ENCODE peak calls at places on chromosome 16, in nine cellular contexts. One of them, this sample, is unnamed.

GRCh38 chr16:9033125-9033830 is 58.2 kb upstream of the HAPSTR1 start:
- DNase-seq in osteoblast: peak; percentile 85
- DNase-seq in PC-9: peak; percentile 26
- DNase-seq in right atrium auricular region: no peak
- DNase-seq in cardiac muscle cell: peak; percentile 83
- DNase-seq in effector memory CD4-positive, alpha-beta T cell: no peak
- DNase-seq in breast epithelium: no peak
- DNase-seq in Karpas-422: peak; percentile 49
- DNase-seq in CD4-positive, alpha-beta T cell: no peak
- DNase-seq in this sample: no peak

GRCh38 chr16:57503366-57503765 is 17.1 kb upstream of the DOK4 start:
- DNase-seq in osteoblast: peak; percentile 78
- DNase-seq in PC-9: no peak
- DNase-seq in right atrium auricular region: no peak
- DNase-seq in cardiac muscle cell: peak; percentile 41
- DNase-seq in effector memory CD4-positive, alpha-beta T cell: no peak
- DNase-seq in breast epithelium: no peak
- DNase-seq in Karpas-422: no peak
- DNase-seq in CD4-positive, alpha-beta T cell: no peak
- DNase-seq in this sample: no peak

GRCh38 chr16:79269211-79269863 is 331.2 kb downstream of the MAF start:
- DNase-seq in osteoblast: no peak
- DNase-seq in PC-9: no peak
- DNase-seq in right atrium auricular region: no peak
- DNase-seq in cardiac muscle cell: no peak
- DNase-seq in effector memory CD4-positive, alpha-beta T cell: no peak
- DNase-seq in breast epithelium: no peak
- DNase-seq in Karpas-422: no peak
- DNase-seq in CD4-positive, alpha-beta T cell: no peak
- DNase-seq in this sample: no peak

GRCh38 chr16:793414-793813 is 5.0 kb downstream of the CHTF18 start:
- DNase-seq in osteoblast: no peak
- DNase-seq in PC-9: no peak
- DNase-seq in right atrium auricular region: no peak
- DNase-seq in cardiac muscle cell: no peak
- DNase-seq in effector memory CD4-positive, alpha-beta T cell: no peak
- DNase-seq in breast epithelium: no peak
- DNase-seq in Karpas-422: no peak
- DNase-seq in CD4-positive, alpha-beta T cell: no peak
- DNase-seq in this sample: no peak

GRCh38 chr16:89093602-89094251 is at the start of gene ACSF3:
- DNase-seq in osteoblast: peak; percentile 99
- DNase-seq in PC-9: peak; percentile 59
- DNase-seq in right atrium auricular region: peak; percentile 61
- DNase-seq in cardiac muscle cell: peak; percentile 72
- DNase-seq in effector memory CD4-positive, alpha-beta T cell: peak; percentile 42
- DNase-seq in breast epithelium: no peak
- DNase-seq in Karpas-422: peak; percentile 89
- DNase-seq in CD4-positive, alpha-beta T cell: peak; percentile 57
- DNase-seq in this sample: no peak

GRCh38 chr16:88558457-88559442 is 11.5 kb upstream of the ZC3H18 start:
- DNase-seq in osteoblast: peak; percentile 92
- DNase-seq in PC-9: peak; percentile 65
- DNase-seq in right atrium auricular region: peak; percentile 68
- DNase-seq in cardiac muscle cell: peak; percentile 88
- DNase-seq in effector memory CD4-positive, alpha-beta T cell: no peak
- DNase-seq in breast epithelium: no peak
- DNase-seq in Karpas-422: peak; percentile 53
- DNase-seq in CD4-positive, alpha-beta T cell: no peak
- DNase-seq in this sample: no peak

GRCh38 chr16:84895016-84895415 is 75.2 kb downstream of the CRISPLD2 start:
- DNase-seq in osteoblast: no peak
- DNase-seq in PC-9: no peak
- DNase-seq in right atrium auricular region: no peak
- DNase-seq in cardiac muscle cell: no peak
- DNase-seq in effector memory CD4-positive, alpha-beta T cell: no peak
- DNase-seq in breast epithelium: no peak
- DNase-seq in Karpas-422: no peak
- DNase-seq in CD4-positive, alpha-beta T cell: no peak
- DNase-seq in this sample: no peak

GRCh38 chr16:68599586-68599985 is 45.5 kb upstream of the CDH3 start:
- DNase-seq in osteoblast: no peak
- DNase-seq in PC-9: no peak
- DNase-seq in right atrium auricular region: no peak
- DNase-seq in cardiac muscle cell: no peak
- DNase-seq in effector memory CD4-positive, alpha-beta T cell: no peak
- DNase-seq in breast epithelium: no peak
- DNase-seq in Karpas-422: no peak
- DNase-seq in CD4-positive, alpha-beta T cell: no peak
- DNase-seq in this sample: no peak

GRCh38 chr16:4393243-4393606 is 21.6 kb downstream of the VASN start:
- DNase-seq in osteoblast: peak; percentile 95
- DNase-seq in PC-9: peak; percentile 92
- DNase-seq in right atrium auricular region: no peak
- DNase-seq in cardiac muscle cell: no peak
- DNase-seq in effector memory CD4-positive, alpha-beta T cell: no peak
- DNase-seq in breast epithelium: peak; percentile 54
- DNase-seq in Karpas-422: no peak
- DNase-seq in CD4-positive, alpha-beta T cell: no peak
- DNase-seq in this sample: no peak

GRCh38 chr16:57395026-57395425 is 9.5 kb upstream of the CCL17 start:
- DNase-seq in osteoblast: no peak
- DNase-seq in PC-9: no peak
- DNase-seq in right atrium auricular region: no peak
- DNase-seq in cardiac muscle cell: no peak
- DNase-seq in effector memory CD4-positive, alpha-beta T cell: no peak
- DNase-seq in breast epithelium: no peak
- DNase-seq in Karpas-422: no peak
- DNase-seq in CD4-positive, alpha-beta T cell: no peak
- DNase-seq in this sample: no peak

GRCh38 chr16:90077757-90078593 is 844 bp upstream of the PRDM7 start:
- DNase-seq in osteoblast: no peak
- DNase-seq in PC-9: peak; percentile 17
- DNase-seq in right atrium auricular region: no peak
- DNase-seq in cardiac muscle cell: peak; percentile 43
- DNase-seq in effector memory CD4-positive, alpha-beta T cell: no peak
- DNase-seq in breast epithelium: peak; percentile 32
- DNase-seq in Karpas-422: peak; percentile 61
- DNase-seq in CD4-positive, alpha-beta T cell: no peak
- DNase-seq in this sample: no peak

GRCh38 chr16:4611337-4612023 is 3.2 kb downstream of the UBALD1 start:
- DNase-seq in osteoblast: peak; percentile 87
- DNase-seq in PC-9: no peak
- DNase-seq in right atrium auricular region: no peak
- DNase-seq in cardiac muscle cell: peak; percentile 46
- DNase-seq in effector memory CD4-positive, alpha-beta T cell: no peak
- DNase-seq in breast epithelium: no peak
- DNase-seq in Karpas-422: no peak
- DNase-seq in CD4-positive, alpha-beta T cell: no peak
- DNase-seq in this sample: no peak

GRCh38 chr16:86495357-86495701 is 15.0 kb upstream of the FOXF1 start:
- DNase-seq in osteoblast: peak; percentile 65
- DNase-seq in PC-9: no peak
- DNase-seq in right atrium auricular region: no peak
- DNase-seq in cardiac muscle cell: no peak
- DNase-seq in effector memory CD4-positive, alpha-beta T cell: no peak
- DNase-seq in breast epithelium: no peak
- DNase-seq in Karpas-422: no peak
- DNase-seq in CD4-positive, alpha-beta T cell: no peak
- DNase-seq in this sample: no peak
- H3K27me3 ChIP-seq in osteoblast: peaks cover 94% of the 10 kb centered on the region
- H3K27me3 ChIP-seq in PC-9: peaks cover 88% of the 10 kb centered on the region
- H3K27me3 ChIP-seq in right atrium auricular region: peaks cover 39% of the 10 kb centered on the region
- H3K27me3 ChIP-seq in cardiac muscle cell: peaks cover 100% of the 10 kb centered on the region
- H3K27me3 ChIP-seq in effector memory CD4-positive, alpha-beta T cell: peaks cover 39% of the 10 kb centered on the region
- H3K27me3 ChIP-seq in breast epithelium: peaks cover 99% of the 10 kb centered on the region
- H3K27me3 ChIP-seq in Karpas-422: no peaks in the 10 kb centered on the region
- H3K27me3 ChIP-seq in CD4-positive, alpha-beta T cell: peaks cover 87% of the 10 kb centered on the region
- H3K27me3 ChIP-seq in this sample: peaks cover 93% of the 10 kb centered on the region

DNA sequence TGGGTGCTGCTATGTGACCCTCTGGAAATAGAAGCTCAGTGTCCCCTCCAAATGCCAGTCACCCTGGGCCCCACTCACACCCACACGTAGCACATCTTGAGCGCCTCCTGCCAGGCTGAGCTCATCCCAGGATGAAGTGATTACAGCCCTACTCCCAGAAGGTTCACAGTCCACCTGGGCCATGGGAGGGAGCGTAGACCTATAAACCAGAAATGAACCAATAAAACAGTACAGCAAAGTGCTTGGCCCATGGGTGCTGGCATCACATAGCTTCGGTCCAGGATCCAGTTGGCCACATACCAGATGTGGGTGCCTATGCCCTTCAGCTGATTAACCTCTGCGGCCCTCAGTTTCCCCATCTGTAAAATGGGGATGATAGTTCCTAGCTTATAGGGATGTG is 2.2 kb upstream of the BICDL2 start:
- DNase-seq in osteoblast: no peak
- DNase-seq in PC-9: no peak
- DNase-seq in right atrium auricular region: no peak
- DNase-seq in cardiac muscle cell: no peak
- DNase-seq in effector memory CD4-positive, alpha-beta T cell: no peak
- DNase-seq in breast epithelium: no peak
- DNase-seq in Karpas-422: no peak
- DNase-seq in CD4-positive, alpha-beta T cell: no peak
- DNase-seq in this sample: no peak
- H3K27me3 ChIP-seq in osteoblast: peaks cover 57% of the 10 kb centered on the region
- H3K27me3 ChIP-seq in PC-9: no peaks in the 10 kb centered on the region
- H3K27me3 ChIP-seq in right atrium auricular region: peaks cover 17% of the 10 kb centered on the region
- H3K27me3 ChIP-seq in cardiac muscle cell: peaks cover 85% of the 10 kb centered on the region
- H3K27me3 ChIP-seq in effector memory CD4-positive, alpha-beta T cell: peaks cover 54% of the 10 kb centered on the region
- H3K27me3 ChIP-seq in breast epithelium: peaks cover 54% of the 10 kb centered on the region
- H3K27me3 ChIP-seq in Karpas-422: no peaks in the 10 kb centered on the region
- H3K27me3 ChIP-seq in CD4-positive, alpha-beta T cell: peaks cover 79% of the 10 kb centered on the region
- H3K27me3 ChIP-seq in this sample: peaks cover 57% of the 10 kb centered on the region

GRCh38 chr16:1980770-1981087 is 540 bp downstream of the NOXO1 start:
- DNase-seq in osteoblast: no peak
- DNase-seq in PC-9: no peak
- DNase-seq in right atrium auricular region: no peak
- DNase-seq in cardiac muscle cell: no peak
- DNase-seq in effector memory CD4-positive, alpha-beta T cell: no peak
- DNase-seq in breast epithelium: no peak
- DNase-seq in Karpas-422: no peak
- DNase-seq in CD4-positive, alpha-beta T cell: no peak
- DNase-seq in this sample: no peak
- H3K27me3 ChIP-seq in osteoblast: peaks cover 39% of the 10 kb centered on the region
- H3K27me3 ChIP-seq in PC-9: no peaks in the 10 kb centered on the region
- H3K27me3 ChIP-seq in right atrium auricular region: peaks cover 9% of the 10 kb centered on the region
- H3K27me3 ChIP-seq in cardiac muscle cell: peaks cover 55% of the 10 kb centered on the region
- H3K27me3 ChIP-seq in effector memory CD4-positive, alpha-beta T cell: peaks cover 16% of the 10 kb centered on the region
- H3K27me3 ChIP-seq in breast epithelium: peaks cover 14% of the 10 kb centered on the region
- H3K27me3 ChIP-seq in Karpas-422: no peaks in the 10 kb centered on the region
- H3K27me3 ChIP-seq in CD4-positive, alpha-beta T cell: peaks cover 32% of the 10 kb centered on the region
- H3K27me3 ChIP-seq in this sample: peaks cover 56% of the 10 kb centered on the region

DNA sequence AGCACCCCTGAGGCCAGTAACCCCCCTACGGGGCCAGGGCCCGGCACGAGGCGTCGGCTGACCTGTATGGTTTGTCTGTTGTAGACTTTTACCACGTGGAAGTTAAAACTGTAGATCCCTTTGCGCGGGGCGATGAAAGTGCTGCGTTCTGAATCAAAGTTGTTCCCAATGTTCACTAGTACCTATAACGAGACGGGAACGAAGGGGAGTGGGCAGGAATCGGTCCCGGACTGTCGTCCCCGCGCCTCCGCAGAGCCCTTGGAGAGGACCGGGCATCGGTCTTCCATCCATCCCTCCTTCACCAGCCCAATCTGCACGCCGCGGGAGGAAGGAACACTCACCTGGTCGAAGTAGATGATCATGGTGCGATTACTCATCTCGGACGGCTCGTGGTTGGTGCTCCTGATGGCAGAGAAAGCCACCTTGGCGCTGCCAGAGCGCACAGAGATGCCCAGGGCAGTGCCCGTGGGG is 742 bp downstream of the CBLN1 start:
- DNase-seq in osteoblast: peak; percentile 81
- DNase-seq in PC-9: no peak
- DNase-seq in right atrium auricular region: no peak
- DNase-seq in cardiac muscle cell: no peak
- DNase-seq in effector memory CD4-positive, alpha-beta T cell: no peak
- DNase-seq in breast epithelium: no peak
- DNase-seq in Karpas-422: no peak
- DNase-seq in CD4-positive, alpha-beta T cell: no peak
- DNase-seq in this sample: no peak
- H3K27me3 ChIP-seq in osteoblast: peaks cover 68% of the 10 kb centered on the region
- H3K27me3 ChIP-seq in PC-9: peaks cover 35% of the 10 kb centered on the region
- H3K27me3 ChIP-seq in right atrium auricular region: peaks cover 53% of the 10 kb centered on the region
- H3K27me3 ChIP-seq in cardiac muscle cell: peaks cover 93% of the 10 kb centered on the region
- H3K27me3 ChIP-seq in effector memory CD4-positive, alpha-beta T cell: peaks cover 16% of the 10 kb centered on the region
- H3K27me3 ChIP-seq in breast epithelium: peaks cover 92% of the 10 kb centered on the region
- H3K27me3 ChIP-seq in Karpas-422: no peaks in the 10 kb centered on the region
- H3K27me3 ChIP-seq in CD4-positive, alpha-beta T cell: peaks cover 84% of the 10 kb centered on the region
- H3K27me3 ChIP-seq in this sample: peaks cover 81% of the 10 kb centered on the region

This sample was measured in kidney epithelial cell.